ENCODE peak calls at places on chromosome 9, in six cellular contexts. One of them, this sample, is unnamed.

GRCh38 chr9:96022445-96023031 is 147.0 kb downstream of the ERCC6L2 start:
- DNase-seq in LoVo: no peak
- DNase-seq in SK-N-SH: peak; percentile 54
- DNase-seq in foreskin fibroblast: no peak
- DNase-seq in neuronal stem cell: peak; percentile 36
- DNase-seq in stimulated activated CD8-positive, alpha-beta memory T cell treated with anti-CD3 and anti-CD28 coated beads, Interleukin-15, amount 100 ng/mL, for 24 hours: peak; percentile 14
- DNase-seq in this sample: no peak

GRCh38 chr9:8653855-8654254 is 854.3 kb upstream of the DMAC1 start:
- DNase-seq in LoVo: no peak
- DNase-seq in SK-N-SH: no peak
- DNase-seq in foreskin fibroblast: peak; percentile 38
- DNase-seq in neuronal stem cell: no peak
- DNase-seq in stimulated activated CD8-positive, alpha-beta memory T cell treated with anti-CD3 and anti-CD28 coated beads, Interleukin-15, amount 100 ng/mL, for 24 hours: no peak
- DNase-seq in this sample: no peak

GRCh38 chr9:89770779-89771178 is 166.0 kb downstream of the GADD45G start:
- DNase-seq in LoVo: no peak
- DNase-seq in SK-N-SH: peak; percentile 34
- DNase-seq in foreskin fibroblast: no peak
- DNase-seq in neuronal stem cell: no peak
- DNase-seq in stimulated activated CD8-positive, alpha-beta memory T cell treated with anti-CD3 and anti-CD28 coated beads, Interleukin-15, amount 100 ng/mL, for 24 hours: no peak
- DNase-seq in this sample: peak; percentile 55

GRCh38 chr9:112332272-112332671 is 1.1 kb downstream of the PTBP3 start:
- DNase-seq in LoVo: no peak
- DNase-seq in SK-N-SH: no peak
- DNase-seq in foreskin fibroblast: no peak
- DNase-seq in neuronal stem cell: no peak
- DNase-seq in stimulated activated CD8-positive, alpha-beta memory T cell treated with anti-CD3 and anti-CD28 coated beads, Interleukin-15, amount 100 ng/mL, for 24 hours: no peak
- DNase-seq in this sample: no peak

GRCh38 chr9:23581936-23582335 is 244.1 kb downstream of the ELAVL2 start:
- DNase-seq in LoVo: no peak
- DNase-seq in SK-N-SH: no peak
- DNase-seq in foreskin fibroblast: no peak
- DNase-seq in neuronal stem cell: no peak
- DNase-seq in stimulated activated CD8-positive, alpha-beta memory T cell treated with anti-CD3 and anti-CD28 coated beads, Interleukin-15, amount 100 ng/mL, for 24 hours: no peak
- DNase-seq in this sample: no peak

GRCh38 chr9:134836406-134836970 is 44.1 kb upstream of the FCN2 start:
- DNase-seq in LoVo: no peak
- DNase-seq in SK-N-SH: no peak
- DNase-seq in foreskin fibroblast: no peak
- DNase-seq in neuronal stem cell: no peak
- DNase-seq in stimulated activated CD8-positive, alpha-beta memory T cell treated with anti-CD3 and anti-CD28 coated beads, Interleukin-15, amount 100 ng/mL, for 24 hours: no peak
- DNase-seq in this sample: no peak

GRCh38 chr9:36166150-36166927 is 2.8 kb upstream of the CCIN start:
- DNase-seq in LoVo: peak; percentile 82
- DNase-seq in SK-N-SH: peak; percentile 96
- DNase-seq in foreskin fibroblast: peak; percentile 94
- DNase-seq in neuronal stem cell: peak; percentile 74
- DNase-seq in stimulated activated CD8-positive, alpha-beta memory T cell treated with anti-CD3 and anti-CD28 coated beads, Interleukin-15, amount 100 ng/mL, for 24 hours: peak; percentile 79
- DNase-seq in this sample: peak; percentile 79

GRCh38 chr9:92119581-92119980 is 4.4 kb upstream of the SPTLC1 start:
- DNase-seq in LoVo: no peak
- DNase-seq in SK-N-SH: no peak
- DNase-seq in foreskin fibroblast: no peak
- DNase-seq in neuronal stem cell: no peak
- DNase-seq in stimulated activated CD8-positive, alpha-beta memory T cell treated with anti-CD3 and anti-CD28 coated beads, Interleukin-15, amount 100 ng/mL, for 24 hours: no peak
- DNase-seq in this sample: no peak